ENCODE peak calls at places on chromosomes 4 and X, in five cellular contexts. M is A549; J is fibroblast of lung; C is left lung; I is CD8-positive, alpha-beta T cell. Q is an unnamed sample. For H3K4me1, the result is how much of the 10 kb centered on the place peaks cover.

GRCh38 chrX:46770006-46770816 is 11.3 kb upstream of the SLC9A7 start:
- DNase-seq in J (peak), M (no peak), I (no peak), C (no peak), Q (no peak)

GRCh38 chr4:102684605-102685052 is 76.1 kb downstream of the MANBA start:
- DNase-seq in M (peak), I (no peak), J (peak), C (no peak), Q (no peak)

GRCh38 chr4:37666625-37667071 is 19.5 kb downstream of the RELL1 start:
- DNase-seq in M (peak), I (peak), C (peak), J (peak), Q (peak)

GRCh38 chrX:2374086-2374485 is 126.7 kb downstream of the DHRSX start:
- DNase-seq in J (peak), M (no peak), C (no peak), I (no peak), Q (no peak)

GRCh38 chr4:18479825-18480224 is 458.3 kb upstream of the LCORL start:
- DNase-seq in J (no peak), C (no peak), I (no peak), M (no peak), Q (no peak)

GRCh38 chr4:48640699-48641098 is 139.4 kb downstream of the FRYL start:
- DNase-seq in J (no peak), I (no peak), C (no peak), M (no peak), Q (no peak)

GRCh38 chrX:132463411-132463810 is 25.4 kb downstream of the MBNL3 start:
- DNase-seq in I (peak), M (peak), J (peak), C (no peak), Q (no peak)

GRCh38 chr4:72857216-72857615 is 212.3 kb downstream of the COX18 start:
- DNase-seq in C (no peak), I (no peak), J (peak), M (no peak), Q (no peak)

GRCh38 chrX:134743121-134743520 is 84.8 kb upstream of the PLAC1 start:
- DNase-seq in C (no peak), J (no peak), I (no peak), M (no peak), Q (no peak)

GRCh38 chr4:128850252-128850651 is 40.8 kb downstream of the JADE1 start:
- DNase-seq in M (no peak), C (no peak), J (no peak), I (no peak), Q (no peak)

GRCh38 chr4:1310796-1311715 is 21.4 kb downstream of the MAEA start:
- DNase-seq in C (no peak), I (no peak), J (no peak), M (no peak), Q (no peak)

GRCh38 chr4:8000247-8000646 is 60.6 kb upstream of the AFAP1 start:
- DNase-seq in C (no peak), I (no peak), J (no peak), M (no peak), Q (no peak)

GRCh38 chrX:1493877-1494510 is 41.3 kb upstream of the ASMTL start:
- DNase-seq in J (no peak), I (no peak), M (no peak), C (no peak), Q (no peak)

GRCh38 chr4:116702949-116703348 is 382.4 kb downstream of the TRAM1L1 start:
- DNase-seq in J (no peak), I (no peak), M (peak), C (no peak), Q (no peak)

GRCh38 chrX:71515039-71515398 is 17.9 kb upstream of the OGT start:
- DNase-seq in M (no peak), I (no peak), J (no peak), C (no peak), Q (no peak)

GRCh38 chr4:174714393-174715211 is 114.4 kb downstream of the GLRA3 start:
- DNase-seq in C (no peak), M (peak), J (peak), I (peak), Q (no peak)

GRCh38 chr4:180675368-180675675 is 1567.9 kb upstream of the TENM3 start:
- DNase-seq in J (no peak), C (no peak), I (no peak), M (no peak), Q (no peak)

GRCh38 chr4:169612869-169613859 is 781 bp upstream of the NEK1 start:
- DNase-seq in I (peak), C (peak), J (peak), M (peak), Q (no peak)

GRCh38 chr4:105894570-105895323 is 524 bp upstream of the NPNT start:
- DNase-seq in C (peak), I (no peak), J (peak), M (no peak), Q (no peak)

GRCh38 chr4:28015996-28016395 is 1155.4 kb downstream of the STIM2 start:
- DNase-seq in M (no peak), J (no peak), C (no peak), I (no peak), Q (no peak)

GRCh38 chr4:7282094-7282370 is 89.7 kb downstream of the SORCS2 start:
- DNase-seq in C (no peak), I (no peak), M (no peak), J (no peak), Q (no peak)

GRCh38 chr4:8162625-8163024 is 4.0 kb upstream of the ABLIM2 start:
- DNase-seq in J (no peak), M (no peak), C (no peak), I (no peak), Q (no peak)

GRCh38 chr4:30948653-30949052 is 228.5 kb downstream of the PCDH7 start:
- DNase-seq in C (no peak), J (peak), I (no peak), M (no peak), Q (no peak)

GRCh38 chr4:148854203-148854602 is 412.0 kb upstream of the NR3C2 start:
- DNase-seq in C (no peak), J (no peak), M (no peak), I (no peak), Q (no peak)

GRCh38 chrX:69025802-69026301 is 139.4 kb downstream of the PJA1 start:
- DNase-seq in I (no peak), C (no peak), J (peak), M (peak), Q (no peak)

GRCh38 chrX:34365482-34365881 is 233.4 kb upstream of the FAM47A start:
- DNase-seq in I (no peak), C (no peak), M (peak), J (no peak), Q (no peak)

GRCh38 chr4:152165146-152165545 is 370.7 kb downstream of the FBXW7 start:
- DNase-seq in J (peak), C (no peak), I (no peak), M (peak), Q (no peak)

GRCh38 chr4:133483600-133484246 is 334.6 kb downstream of the PCDH10 start:
- DNase-seq in C (no peak), M (peak), J (peak), I (no peak), Q (no peak)

GRCh38 chr4:60790608-60791007 is 409.5 kb upstream of the ADGRL3 start:
- DNase-seq in C (no peak), J (no peak), I (no peak), M (no peak), Q (no peak)

GRCh38 chrX:9644335-9644734 is 121.3 kb downstream of the GPR143 start:
- DNase-seq in J (no peak), I (peak), M (no peak), C (no peak), Q (no peak)

GRCh38 chr4:80265571-80266266 is 745 bp upstream of the FGF5 start:
- DNase-seq in M (no peak), J (peak), I (no peak), C (no peak), Q (no peak)

GRCh38 chr4:67886281-67886680 is 2.5 kb upstream of the TMPRSS11D start:
- DNase-seq in J (peak), M (no peak), C (no peak), I (no peak), Q (no peak)

GRCh38 chr4:14856076-14856926 is 146.0 kb upstream of the CPEB2 start:
- DNase-seq in I (no peak), J (peak), M (peak), C (peak), Q (peak)

GRCh38 chr4:106806158-106806797 is 229.8 kb downstream of the DKK2 start:
- DNase-seq in J (peak), C (no peak), I (no peak), M (no peak), Q (no peak)

GRCh38 chr4:90476586-90476985 is 349.4 kb downstream of the CCSER1 start:
- DNase-seq in M (no peak), C (no peak), J (no peak), I (no peak), Q (no peak)

DNA sequence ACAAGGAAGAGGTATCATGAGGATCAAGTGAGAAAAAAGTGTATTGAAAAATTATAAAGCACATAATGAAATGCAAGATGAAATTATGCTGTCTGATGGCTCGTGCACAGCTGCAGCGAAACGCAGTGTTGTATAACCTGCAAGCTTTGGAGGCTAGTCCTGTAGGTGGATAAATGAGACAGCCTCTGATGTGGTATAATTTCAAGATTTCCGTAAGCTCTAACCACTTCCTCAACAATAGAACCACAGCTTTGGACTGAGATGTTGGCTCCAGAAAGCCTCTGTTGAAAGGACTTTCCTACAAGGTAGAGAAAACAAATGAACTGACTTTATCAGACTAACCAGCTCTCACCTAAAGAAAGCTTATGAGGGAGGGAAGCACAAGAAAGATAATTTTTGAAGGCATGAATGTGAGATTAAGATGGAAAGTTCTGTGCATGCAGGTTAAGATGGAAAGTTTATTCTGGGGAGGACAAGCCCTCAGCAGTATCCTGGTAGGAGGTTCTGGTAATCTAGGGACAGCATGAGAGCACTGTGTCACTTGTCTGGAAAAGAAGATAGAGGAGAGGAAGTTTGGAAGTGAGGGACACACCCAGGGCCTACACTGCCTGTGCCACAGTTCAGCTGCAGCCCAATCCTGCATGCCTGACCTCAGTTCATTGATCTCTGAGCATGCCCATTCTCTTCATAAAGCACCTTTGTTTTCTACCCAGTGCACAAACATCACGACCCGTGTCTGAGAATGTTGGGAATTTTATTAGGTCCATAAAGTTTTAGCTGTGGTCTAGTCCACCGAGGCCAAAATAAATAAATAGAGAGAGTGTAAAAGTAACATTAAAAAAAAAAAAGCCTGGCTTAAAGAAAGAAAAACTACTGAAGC is 161.5 kb upstream of the SFRP2 start:
- DNase-seq in M (no peak), I (no peak), C (no peak), J (peak), Q (no peak)
- H3K4me3 ChIP-seq in M (no peak), I (no peak), C (no peak), J (no peak), Q (no peak)

GRCh38 chr4:139454111-139454600 is at the start of gene RAB33B:
- DNase-seq in I (no peak), J (peak), M (no peak), C (no peak), Q (peak)

GRCh38 chr4:139453371-139454110 is 380 bp upstream of the RAB33B start:
- DNase-seq in I (peak), C (peak), J (peak), M (peak), Q (peak)

GRCh38 chr4:139452000-139452399 is 1.9 kb upstream of the RAB33B start:
- DNase-seq in C (no peak), M (no peak), J (no peak), I (no peak), Q (no peak)

GRCh38 chr4:139454646-139455045 is 725 bp downstream of the RAB33B start:
- DNase-seq in J (no peak), M (no peak), C (no peak), I (no peak), Q (no peak)

GRCh38 chr4:139453041-139453370 is 915 bp upstream of the RAB33B start:
- DNase-seq in M (peak), C (no peak), I (peak), J (peak), Q (no peak)
- H3K4me1 ChIP-seq in M (under half), C (under half), I (under half), J (under half), Q (under half)

DNA sequence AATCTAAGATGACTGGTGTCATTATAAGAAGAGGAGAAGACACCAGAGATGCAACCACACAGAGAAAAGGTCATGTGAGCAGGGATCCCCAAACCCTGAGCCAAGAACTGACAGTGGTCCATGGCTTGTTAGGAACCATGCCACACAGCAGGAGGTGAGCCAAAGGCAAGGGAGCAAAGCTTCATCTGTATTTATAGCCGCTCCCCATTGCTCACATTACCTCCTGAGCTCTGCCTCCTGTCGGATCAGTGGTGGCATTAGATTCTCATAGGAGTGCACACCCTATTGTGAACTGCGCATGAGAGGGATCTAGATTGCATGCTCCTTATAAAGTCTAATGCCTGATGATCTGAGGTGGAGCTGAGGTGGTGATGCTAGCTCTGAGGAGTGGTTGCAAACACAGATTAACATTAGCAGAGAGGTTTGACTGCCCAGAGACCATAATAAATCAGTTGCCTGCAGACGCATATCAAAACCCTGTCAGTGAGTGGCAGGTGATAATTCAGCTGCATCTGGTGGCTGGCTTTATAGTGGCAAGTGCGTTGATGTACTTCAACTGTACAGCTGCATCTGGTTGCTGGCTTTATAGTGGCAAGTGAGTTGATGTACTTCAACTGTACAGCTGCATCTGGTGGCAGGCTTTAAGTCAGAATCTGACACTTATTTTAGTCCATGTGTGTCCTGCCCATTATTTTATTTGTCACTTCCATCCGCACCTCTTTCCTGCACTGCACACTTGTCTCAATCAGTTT is 19.8 kb upstream of the CXCL2 start:
- DNase-seq in J (no peak), M (no peak), C (no peak), I (no peak), Q (no peak)
- H3K4me3 ChIP-seq in J (no peak), M (no peak), C (no peak), I (no peak), Q (no peak)

DNA sequence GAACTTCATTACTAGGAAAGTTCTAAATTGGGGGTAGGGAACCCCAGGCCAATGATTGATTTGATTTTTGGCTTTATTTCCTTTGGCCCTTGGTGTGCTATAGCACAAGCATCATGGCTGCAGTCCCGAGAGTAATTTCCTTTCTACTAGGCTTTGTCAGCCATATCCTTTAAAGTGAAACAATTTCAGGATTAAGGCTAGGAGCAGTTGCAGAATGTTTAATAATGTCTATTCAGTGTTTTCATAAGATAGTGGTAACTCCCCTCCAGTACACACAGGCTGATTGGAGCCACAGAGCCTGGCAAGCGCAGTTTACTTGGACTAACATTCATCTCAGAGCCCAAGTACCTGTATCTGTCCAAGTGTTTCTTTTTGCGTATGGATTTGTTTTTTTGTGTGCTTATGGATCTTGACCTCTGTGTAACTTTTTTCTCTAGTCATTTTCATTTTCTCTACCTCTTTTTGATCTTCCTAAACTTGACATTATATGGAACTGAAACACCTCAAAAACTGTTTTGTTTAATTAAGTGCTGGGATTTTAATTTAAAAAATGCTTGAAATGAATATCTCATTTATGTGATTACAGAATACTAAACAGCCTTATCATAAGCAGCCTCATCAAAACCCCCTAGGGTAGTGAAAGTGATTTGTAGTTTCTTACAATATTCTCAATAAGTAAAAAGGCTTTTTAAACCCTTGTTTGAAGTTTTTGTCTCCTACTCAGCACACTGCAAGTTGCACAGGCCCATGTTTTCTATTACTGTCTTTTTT is 7.5 kb downstream of the STIM2 start:
- DNase-seq in M (no peak), I (no peak), C (no peak), J (peak), Q (no peak)
- H3K4me1 ChIP-seq in M (under half), I (half or more), C (under half), J (under half), Q (under half)

DNA sequence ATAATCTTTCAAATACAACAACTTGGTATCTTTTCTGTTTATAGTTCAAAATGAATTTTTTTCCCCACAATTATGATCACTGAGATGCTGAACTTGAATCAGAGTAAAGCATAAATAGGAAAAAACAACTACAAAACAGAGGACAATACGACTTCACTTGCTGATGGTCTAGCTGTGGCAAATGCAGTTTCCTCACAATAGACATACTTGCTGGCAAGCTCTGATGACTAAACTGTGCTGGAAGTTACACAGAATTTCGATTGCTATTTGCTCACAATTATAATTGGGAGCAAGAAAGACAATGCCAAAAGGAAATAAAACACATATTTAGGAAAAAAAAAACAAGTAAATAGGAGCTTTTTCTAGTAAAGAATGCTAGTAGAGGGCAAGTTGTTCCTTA is 14.7 kb downstream of the VEGFC start:
- DNase-seq in M (peak), J (peak), I (no peak), C (no peak), Q (no peak)
- H3K4me3 ChIP-seq in M (peak), J (no peak), I (no peak), C (no peak), Q (no peak)

DNA sequence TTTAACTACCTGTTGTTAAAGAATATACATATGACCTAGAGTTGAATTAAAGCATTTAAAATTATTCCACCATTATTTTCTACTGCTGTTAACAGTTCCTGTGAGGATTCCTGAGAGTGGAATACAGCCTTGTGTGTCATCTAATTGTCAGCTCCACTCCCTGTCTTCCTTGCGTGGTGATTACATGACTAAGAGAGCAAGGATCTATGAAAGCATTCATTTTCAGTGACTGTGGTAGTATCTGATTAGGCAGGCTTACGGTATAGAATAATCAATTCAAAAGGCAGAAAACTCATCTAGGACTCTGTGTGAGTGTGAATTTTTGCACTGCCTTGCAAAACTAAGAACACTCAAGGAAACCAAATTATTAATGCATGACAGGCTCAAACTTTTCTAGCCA is 577.8 kb downstream of the SH3BGRL start:
- DNase-seq in J (peak), C (no peak), M (no peak), I (no peak), Q (no peak)
- H3K4me1 ChIP-seq in J (under half), C (under half), M (under half), I (under half), Q (under half)

Q was measured in thoracic aorta.